ENCODE peak calls at places on chromosomes 3 and 15, in four cellular contexts. One of them, this sample, is unnamed.

GRCh38 chr3:39166134-39166710 is 12.8 kb upstream of the CSRNP1 start:
- DNase-seq in K562: peak
- DNase-seq in GM12878: no peak
- DNase-seq in H1: no peak
- DNase-seq in this sample: peak

GRCh38 chr15:38041576-38041975 is 107.1 kb downstream of the TMCO5A start:
- DNase-seq in K562: no peak
- DNase-seq in H1: no peak
- DNase-seq in GM12878: no peak
- DNase-seq in this sample: peak

GRCh38 chr3:126982125-126982521 is 792 bp upstream of the PLXNA1 start:
- DNase-seq in H1: peak
- DNase-seq in GM12878: peak
- DNase-seq in K562: peak
- DNase-seq in this sample: peak

GRCh38 chr15:99324082-99324620 is 72.9 kb downstream of the LRRC28 start:
- DNase-seq in K562: no peak
- DNase-seq in GM12878: peak
- DNase-seq in H1: no peak
- DNase-seq in this sample: peak

GRCh38 chr3:14531856-14532395 is 8.2 kb downstream of the GRIP2 start:
- DNase-seq in GM12878: no peak
- DNase-seq in K562: no peak
- DNase-seq in H1: no peak
- DNase-seq in this sample: no peak

GRCh38 chr3:49867871-49868321 is 1.8 kb downstream of the CAMKV start:
- DNase-seq in GM12878: no peak
- DNase-seq in K562: peak
- DNase-seq in H1: no peak
- DNase-seq in this sample: peak

GRCh38 chr3:17195856-17196604 is 311.3 kb downstream of the PLCL2 start:
- DNase-seq in H1: no peak
- DNase-seq in GM12878: peak
- DNase-seq in K562: no peak
- DNase-seq in this sample: peak

GRCh38 chr3:46812237-46812791 is 50.9 kb downstream of the MYL3 start:
- DNase-seq in GM12878: no peak
- DNase-seq in K562: peak
- DNase-seq in H1: peak
- DNase-seq in this sample: peak

GRCh38 chr3:56131976-56132590 is 336.2 kb downstream of the ERC2 start:
- DNase-seq in H1: no peak
- DNase-seq in GM12878: no peak
- DNase-seq in K562: peak
- DNase-seq in this sample: peak

GRCh38 chr15:75836953-75837321 is 6.3 kb upstream of the UBE2Q2 start:
- DNase-seq in H1: no peak
- DNase-seq in GM12878: peak
- DNase-seq in K562: no peak
- DNase-seq in this sample: peak

GRCh38 chr15:85606721-85607120 is 188.0 kb downstream of the KLHL25 start:
- DNase-seq in GM12878: no peak
- DNase-seq in H1: no peak
- DNase-seq in K562: no peak
- DNase-seq in this sample: no peak

GRCh38 chr15:60077581-60078359 is 73.7 kb downstream of the FOXB1 start:
- DNase-seq in K562: no peak
- DNase-seq in GM12878: no peak
- DNase-seq in H1: no peak
- DNase-seq in this sample: no peak

GRCh38 chr3:31184257-31185003 is 290.0 kb upstream of the GADL1 start:
- DNase-seq in H1: no peak
- DNase-seq in K562: no peak
- DNase-seq in GM12878: no peak
- DNase-seq in this sample: no peak

GRCh38 chr3:152270944-152271343 is 2.2 kb downstream of the MBNL1 start:
- DNase-seq in K562: no peak
- DNase-seq in GM12878: no peak
- DNase-seq in H1: no peak
- DNase-seq in this sample: no peak

GRCh38 chr15:62141643-62142588 is 23.2 kb downstream of the C2CD4B start:
- DNase-seq in H1: no peak
- DNase-seq in K562: no peak
- DNase-seq in GM12878: no peak
- DNase-seq in this sample: no peak

GRCh38 chr3:175743733-175744400 is 884.7 kb downstream of the NAALADL2 start:
- DNase-seq in GM12878: no peak
- DNase-seq in K562: no peak
- DNase-seq in H1: no peak
- DNase-seq in this sample: peak

GRCh38 chr3:104564045-104564643 is 802.6 kb upstream of the ALCAM start:
- DNase-seq in H1: no peak
- DNase-seq in GM12878: no peak
- DNase-seq in K562: peak
- DNase-seq in this sample: peak

GRCh38 chr3:126958638-126959085 is 24.3 kb upstream of the PLXNA1 start:
- DNase-seq in GM12878: no peak
- DNase-seq in H1: no peak
- DNase-seq in K562: no peak
- DNase-seq in this sample: no peak

GRCh38 chr3:109369510-109369909 is 32.2 kb upstream of the DPPA4 start:
- DNase-seq in GM12878: no peak
- DNase-seq in H1: peak
- DNase-seq in K562: no peak
- DNase-seq in this sample: no peak

GRCh38 chr3:184308744-184309143 is 5.7 kb upstream of the EIF4G1 start:
- DNase-seq in GM12878: no peak
- DNase-seq in K562: no peak
- DNase-seq in H1: no peak
- DNase-seq in this sample: no peak

GRCh38 chr3:127077068-127077467 is 94.2 kb downstream of the PLXNA1 start:
- DNase-seq in K562: no peak
- DNase-seq in H1: no peak
- DNase-seq in GM12878: no peak
- DNase-seq in this sample: no peak

GRCh38 chr15:39801641-39802309 is 19.1 kb upstream of the FSIP1 start:
- DNase-seq in K562: peak
- DNase-seq in H1: no peak
- DNase-seq in GM12878: no peak
- DNase-seq in this sample: no peak

GRCh38 chr15:37095993-37096877 is 4.1 kb downstream of the MEIS2 start:
- DNase-seq in GM12878: no peak
- DNase-seq in H1: no peak
- DNase-seq in K562: no peak
- DNase-seq in this sample: no peak

GRCh38 chr15:23422099-23422945 is 24.7 kb downstream of the GOLGA6L2 start:
- DNase-seq in H1: no peak
- DNase-seq in K562: no peak
- DNase-seq in GM12878: no peak
- DNase-seq in this sample: no peak

GRCh38 chr3:115113367-115113766 is 33.7 kb downstream of the ZBTB20 start:
- DNase-seq in GM12878: no peak
- DNase-seq in K562: no peak
- DNase-seq in H1: no peak
- DNase-seq in this sample: peak

GRCh38 chr3:109050591-109051167 is 67.3 kb downstream of the MORC1 start:
- DNase-seq in GM12878: no peak
- DNase-seq in H1: peak
- DNase-seq in K562: peak
- DNase-seq in this sample: peak

GRCh38 chr15:60324706-60325438 is 72.9 kb downstream of the ANXA2 start:
- DNase-seq in K562: no peak
- DNase-seq in GM12878: no peak
- DNase-seq in H1: no peak
- DNase-seq in this sample: no peak

GRCh38 chr3:194604837-194605236 is 28.4 kb downstream of the TMEM44 start:
- DNase-seq in GM12878: no peak
- DNase-seq in K562: no peak
- DNase-seq in H1: no peak
- DNase-seq in this sample: no peak

GRCh38 chr3:123310186-123310585 is 108.4 kb downstream of the SEC22A start:
- DNase-seq in GM12878: no peak
- DNase-seq in H1: no peak
- DNase-seq in K562: no peak
- DNase-seq in this sample: no peak

GRCh38 chr3:196632033-196632751 is 7.3 kb upstream of the NRROS start:
- DNase-seq in H1: peak
- DNase-seq in K562: peak
- DNase-seq in GM12878: peak
- DNase-seq in this sample: peak

GRCh38 chr3:139378587-139378986 is 10.9 kb downstream of the COPB2 start:
- DNase-seq in K562: no peak
- DNase-seq in GM12878: no peak
- DNase-seq in H1: no peak
- DNase-seq in this sample: peak

GRCh38 chr3:141240290-141241247 is 8.9 kb downstream of the PXYLP1 start:
- DNase-seq in K562: no peak
- DNase-seq in H1: no peak
- DNase-seq in GM12878: no peak
- DNase-seq in this sample: peak

GRCh38 chr3:44464509-44464908 is 13.0 kb downstream of the ZNF445 start:
- DNase-seq in H1: no peak
- DNase-seq in GM12878: no peak
- DNase-seq in K562: no peak
- DNase-seq in this sample: no peak

GRCh38 chr3:170680593-170680992 is 94.7 kb upstream of the SLC7A14 start:
- DNase-seq in GM12878: no peak
- DNase-seq in H1: no peak
- DNase-seq in K562: peak
- DNase-seq in this sample: no peak

DNA sequence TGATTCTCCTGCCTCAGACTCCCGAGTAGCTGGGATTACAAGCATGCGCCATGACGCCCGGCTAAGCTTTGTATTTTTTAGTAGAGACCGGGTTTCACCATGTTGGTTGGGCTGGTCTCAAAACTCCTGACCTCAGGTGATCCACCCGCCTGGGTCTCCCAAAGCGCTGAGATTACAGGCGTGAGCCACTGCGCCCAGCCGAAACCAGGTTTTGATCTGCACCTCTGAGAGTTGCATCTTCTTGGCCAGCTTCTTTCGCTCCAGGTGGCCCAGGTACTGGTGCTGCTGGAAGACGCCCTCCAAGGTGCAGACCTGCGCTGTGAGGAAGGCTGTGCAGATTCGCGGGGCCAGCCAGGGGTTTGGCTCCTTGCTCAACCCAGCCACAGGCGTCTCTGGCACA is 275.4 kb upstream of the LRRC3B start:
- DNase-seq in K562: no peak
- DNase-seq in GM12878: no peak
- DNase-seq in H1: no peak
- DNase-seq in this sample: no peak
- TF ChIP-seq CHD1 in K562: no peak
- TF ChIP-seq CHD1 in GM12878: no peak
- TF ChIP-seq CHD1 in H1: no peak
- TF ChIP-seq CHD1 in this sample: no peak

DNA sequence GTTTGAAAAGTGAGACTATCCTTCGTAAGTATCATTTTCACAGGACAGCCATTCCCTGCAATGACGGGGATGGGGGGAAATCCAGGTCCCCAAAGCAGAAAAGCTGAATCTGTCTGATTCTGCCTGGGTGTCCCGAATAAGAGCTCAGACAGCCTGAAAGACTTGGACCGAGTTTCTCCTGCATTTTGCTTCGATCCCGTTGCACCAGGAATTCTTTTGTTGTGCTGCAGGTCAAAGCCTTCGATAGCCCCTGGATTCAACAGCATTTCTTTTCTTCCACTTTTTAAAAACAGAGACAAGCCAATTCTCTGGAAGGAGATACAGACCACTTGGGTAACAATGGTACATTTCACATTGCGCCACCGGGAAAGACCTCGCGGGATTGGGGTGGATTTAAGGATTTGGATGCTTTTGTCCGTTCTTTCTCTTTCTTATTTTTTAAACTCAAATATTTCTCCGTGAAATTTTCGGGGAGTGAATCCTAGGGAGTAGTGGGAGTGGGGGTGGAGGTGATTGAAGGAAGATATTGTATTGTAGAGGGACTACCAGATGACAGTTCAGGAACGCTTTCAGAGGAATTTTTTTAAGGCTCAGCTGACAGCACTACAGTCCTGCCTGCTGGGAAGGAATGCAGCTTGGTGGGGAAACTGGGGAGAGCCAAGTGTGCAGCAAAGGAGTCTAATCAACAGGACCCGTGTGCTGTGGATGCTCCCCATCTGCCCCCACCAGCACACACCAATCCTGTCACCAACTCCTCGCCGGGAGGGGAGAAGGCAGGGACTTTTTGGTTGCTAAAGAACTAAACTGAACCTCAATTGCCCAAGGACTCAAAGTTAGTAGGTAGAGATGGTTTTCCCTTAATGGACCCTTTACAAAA is 2.6 kb downstream of the SLITRK3 start:
- DNase-seq in K562: no peak
- DNase-seq in GM12878: no peak
- DNase-seq in H1: no peak
- DNase-seq in this sample: no peak
- TF ChIP-seq CHD1 in K562: no peak
- TF ChIP-seq CHD1 in GM12878: no peak
- TF ChIP-seq CHD1 in H1: no peak
- TF ChIP-seq CHD1 in this sample: no peak

DNA sequence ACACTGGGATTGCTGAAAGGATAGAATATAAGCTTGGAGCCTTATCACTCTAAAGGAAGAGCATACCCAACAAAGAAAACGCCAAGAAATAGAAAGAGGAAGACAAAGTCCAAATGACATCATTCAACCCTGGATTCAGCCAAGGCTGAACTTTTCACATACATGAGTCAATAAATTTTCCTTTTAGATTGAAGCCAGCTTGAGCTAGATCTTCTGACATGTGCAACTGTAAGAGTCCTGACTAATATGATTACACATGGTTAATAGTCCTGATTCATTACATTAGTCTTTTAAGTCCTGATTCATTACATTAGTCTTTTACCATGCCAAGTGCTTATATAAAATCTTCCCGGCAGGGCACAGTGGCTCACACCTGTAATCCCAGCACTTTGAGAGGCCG is 13.6 kb upstream of the DENND6A start:
- DNase-seq in H1: no peak
- DNase-seq in GM12878: no peak
- DNase-seq in K562: no peak
- DNase-seq in this sample: peak
- TF ChIP-seq CHD1 in H1: no peak
- TF ChIP-seq CHD1 in GM12878: no peak
- TF ChIP-seq CHD1 in K562: no peak
- TF ChIP-seq CHD1 in this sample: no peak

GRCh38 chr3:53728606-53729005 is 117.6 kb downstream of the CHDH start:
- DNase-seq in H1: no peak
- DNase-seq in GM12878: no peak
- DNase-seq in K562: no peak
- DNase-seq in this sample: no peak

GRCh38 chr3:53729130-53729529 is 117.1 kb downstream of the CHDH start:
- DNase-seq in GM12878: no peak
- DNase-seq in H1: no peak
- DNase-seq in K562: no peak
- DNase-seq in this sample: no peak

GRCh38 chr3:53731934-53732624 is 114.1 kb downstream of the CHDH start:
- DNase-seq in K562: no peak
- DNase-seq in H1: no peak
- DNase-seq in GM12878: no peak
- DNase-seq in this sample: no peak

GRCh38 chr3:53729618-53730017 is 116.6 kb downstream of the CHDH start:
- DNase-seq in K562: no peak
- DNase-seq in GM12878: no peak
- DNase-seq in H1: no peak
- DNase-seq in this sample: no peak

GRCh38 chr3:53730565-53730964 is 115.7 kb downstream of the CHDH start:
- DNase-seq in GM12878: no peak
- DNase-seq in K562: no peak
- DNase-seq in H1: no peak
- DNase-seq in this sample: no peak
- TF ChIP-seq CHD1 in GM12878: no peak
- TF ChIP-seq CHD1 in K562: no peak
- TF ChIP-seq CHD1 in H1: no peak
- TF ChIP-seq CHD1 in this sample: no peak

This sample was measured in IMR-90.